ENCODE peak calls at places on chromosomes 2 and 18, in five cellular contexts. One of them, this sample, is unnamed.
A peak's percentile ranks its signal among the peaks of the same experiment; 100 is the strongest.

GRCh38 chr2:216039918-216040317 is 26.6 kb upstream of the MREG start:
- DNase-seq in HepG2: no peak
- DNase-seq in EL: no peak
- DNase-seq in activated CD4-positive, alpha-beta T cell treated with anti-CD3 and anti-CD28 coated beads, Interleukin-2, amount 10 ng/mL, durations not matched to agents 7 days and 5 days: no peak
- DNase-seq in type B pancreatic cell: no peak
- DNase-seq in this sample: no peak

GRCh38 chr18:48605408-48605845 is 66.6 kb downstream of the CTIF start:
- DNase-seq in HepG2: peak; percentile 73
- DNase-seq in EL: peak; percentile 52
- DNase-seq in activated CD4-positive, alpha-beta T cell treated with anti-CD3 and anti-CD28 coated beads, Interleukin-2, amount 10 ng/mL, durations not matched to agents 7 days and 5 days: no peak
- DNase-seq in type B pancreatic cell: no peak
- DNase-seq in this sample: peak; percentile 78

GRCh38 chr18:29174891-29175290 is 998.0 kb upstream of the CDH2 start:
- DNase-seq in HepG2: no peak
- DNase-seq in EL: no peak
- DNase-seq in activated CD4-positive, alpha-beta T cell treated with anti-CD3 and anti-CD28 coated beads, Interleukin-2, amount 10 ng/mL, durations not matched to agents 7 days and 5 days: no peak
- DNase-seq in type B pancreatic cell: no peak
- DNase-seq in this sample: no peak

GRCh38 chr2:239369631-239370161 is 31.1 kb downstream of the HDAC4 start:
- DNase-seq in HepG2: no peak
- DNase-seq in EL: peak; percentile 79
- DNase-seq in activated CD4-positive, alpha-beta T cell treated with anti-CD3 and anti-CD28 coated beads, Interleukin-2, amount 10 ng/mL, durations not matched to agents 7 days and 5 days: peak; percentile 86
- DNase-seq in type B pancreatic cell: no peak
- DNase-seq in this sample: no peak

GRCh38 chr2:171667041-171667440 is 20.2 kb upstream of the DYNC1I2 start:
- DNase-seq in HepG2: no peak
- DNase-seq in EL: no peak
- DNase-seq in activated CD4-positive, alpha-beta T cell treated with anti-CD3 and anti-CD28 coated beads, Interleukin-2, amount 10 ng/mL, durations not matched to agents 7 days and 5 days: no peak
- DNase-seq in type B pancreatic cell: no peak
- DNase-seq in this sample: no peak

GRCh38 chr2:20624156-20624883 is 26.6 kb downstream of the HS1BP3 start:
- DNase-seq in HepG2: no peak
- DNase-seq in EL: no peak
- DNase-seq in activated CD4-positive, alpha-beta T cell treated with anti-CD3 and anti-CD28 coated beads, Interleukin-2, amount 10 ng/mL, durations not matched to agents 7 days and 5 days: no peak
- DNase-seq in type B pancreatic cell: no peak
- DNase-seq in this sample: no peak

GRCh38 chr18:22113144-22113813 is 56.1 kb upstream of the GATA6 start:
- DNase-seq in HepG2: peak; percentile 21
- DNase-seq in EL: peak; percentile 10
- DNase-seq in activated CD4-positive, alpha-beta T cell treated with anti-CD3 and anti-CD28 coated beads, Interleukin-2, amount 10 ng/mL, durations not matched to agents 7 days and 5 days: no peak
- DNase-seq in type B pancreatic cell: no peak
- DNase-seq in this sample: no peak

GRCh38 chr2:151922845-151923666 is 94.8 kb upstream of the ARL5A start:
- DNase-seq in HepG2: peak; percentile 43
- DNase-seq in EL: no peak
- DNase-seq in activated CD4-positive, alpha-beta T cell treated with anti-CD3 and anti-CD28 coated beads, Interleukin-2, amount 10 ng/mL, durations not matched to agents 7 days and 5 days: no peak
- DNase-seq in type B pancreatic cell: no peak
- DNase-seq in this sample: no peak

GRCh38 chr2:180334514-180334913 is 327.4 kb upstream of the CWC22 start:
- DNase-seq in HepG2: no peak
- DNase-seq in EL: no peak
- DNase-seq in activated CD4-positive, alpha-beta T cell treated with anti-CD3 and anti-CD28 coated beads, Interleukin-2, amount 10 ng/mL, durations not matched to agents 7 days and 5 days: no peak
- DNase-seq in type B pancreatic cell: no peak
- DNase-seq in this sample: no peak

GRCh38 chr2:66897676-66898280 is 462.9 kb downstream of the MEIS1 start:
- DNase-seq in HepG2: no peak
- DNase-seq in EL: peak; percentile 25
- DNase-seq in activated CD4-positive, alpha-beta T cell treated with anti-CD3 and anti-CD28 coated beads, Interleukin-2, amount 10 ng/mL, durations not matched to agents 7 days and 5 days: no peak
- DNase-seq in type B pancreatic cell: no peak
- DNase-seq in this sample: no peak

GRCh38 chr2:200695178-200695930 is 109.5 kb downstream of the AOX1 start:
- DNase-seq in HepG2: no peak
- DNase-seq in EL: no peak
- DNase-seq in activated CD4-positive, alpha-beta T cell treated with anti-CD3 and anti-CD28 coated beads, Interleukin-2, amount 10 ng/mL, durations not matched to agents 7 days and 5 days: no peak
- DNase-seq in type B pancreatic cell: no peak
- DNase-seq in this sample: no peak

GRCh38 chr2:166239548-166239947 is 111.7 kb upstream of the SCN1A start:
- DNase-seq in HepG2: no peak
- DNase-seq in EL: peak; percentile 93
- DNase-seq in activated CD4-positive, alpha-beta T cell treated with anti-CD3 and anti-CD28 coated beads, Interleukin-2, amount 10 ng/mL, durations not matched to agents 7 days and 5 days: no peak
- DNase-seq in type B pancreatic cell: no peak
- DNase-seq in this sample: no peak

GRCh38 chr2:149365826-149366583 is 35.6 kb downstream of the LYPD6 start:
- DNase-seq in HepG2: peak; percentile 29
- DNase-seq in EL: peak; percentile 71
- DNase-seq in activated CD4-positive, alpha-beta T cell treated with anti-CD3 and anti-CD28 coated beads, Interleukin-2, amount 10 ng/mL, durations not matched to agents 7 days and 5 days: no peak
- DNase-seq in type B pancreatic cell: no peak
- DNase-seq in this sample: no peak

GRCh38 chr2:58601017-58601416 is 359.9 kb upstream of the FANCL start:
- DNase-seq in HepG2: no peak
- DNase-seq in EL: peak; percentile 52
- DNase-seq in activated CD4-positive, alpha-beta T cell treated with anti-CD3 and anti-CD28 coated beads, Interleukin-2, amount 10 ng/mL, durations not matched to agents 7 days and 5 days: no peak
- DNase-seq in type B pancreatic cell: no peak
- DNase-seq in this sample: no peak

GRCh38 chr2:223943561-223944008 is 1.6 kb downstream of the WDFY1 start:
- DNase-seq in HepG2: peak; percentile 45
- DNase-seq in EL: peak; percentile 77
- DNase-seq in activated CD4-positive, alpha-beta T cell treated with anti-CD3 and anti-CD28 coated beads, Interleukin-2, amount 10 ng/mL, durations not matched to agents 7 days and 5 days: no peak
- DNase-seq in type B pancreatic cell: no peak
- DNase-seq in this sample: no peak

GRCh38 chr2:196191541-196191940 is 20.2 kb upstream of the STK17B start:
- DNase-seq in HepG2: no peak
- DNase-seq in EL: no peak
- DNase-seq in activated CD4-positive, alpha-beta T cell treated with anti-CD3 and anti-CD28 coated beads, Interleukin-2, amount 10 ng/mL, durations not matched to agents 7 days and 5 days: no peak
- DNase-seq in type B pancreatic cell: no peak
- DNase-seq in this sample: no peak

GRCh38 chr2:105934467-105934866 is 189.8 kb downstream of the NCK2 start:
- DNase-seq in HepG2: peak; percentile 66
- DNase-seq in EL: no peak
- DNase-seq in activated CD4-positive, alpha-beta T cell treated with anti-CD3 and anti-CD28 coated beads, Interleukin-2, amount 10 ng/mL, durations not matched to agents 7 days and 5 days: peak; percentile 56
- DNase-seq in type B pancreatic cell: no peak
- DNase-seq in this sample: no peak